ENCODE peak calls at places on chromosomes 16 and 17, in eight cellular contexts. S is IMR-90; O is Peyer's patch; R is endodermal cell; A is Caco-2; V is CD4-positive, CD25-positive, alpha-beta regulatory T cell; U is adrenal gland; E is thoracic aorta. W is an unnamed sample. For H3K27me3 and H3K36me3, the result is how much of the 10 kb centered on the place peaks cover.

GRCh38 chr17:72590882-72591499 is 470.2 kb downstream of the SOX9 start:
- DNase-seq in S (no peak), O (no peak), R (no peak), A (no peak), V (peak), U (no peak), E (no peak), W (no peak)

GRCh38 chr16:57994778-57995177 is 5.7 kb downstream of the ZNF319 start:
- DNase-seq in S (peak), O (peak), R (peak), A (peak), V (peak), U (peak), E (no peak), W (peak)

GRCh38 chr17:16428098-16428882 is 12.9 kb downstream of the TRPV2 start:
- DNase-seq in S (peak), O (peak), R (peak), A (peak), V (peak), U (peak), E (no peak), W (peak)

GRCh38 chr16:9820481-9821246 is 361.6 kb downstream of the GRIN2A start:
- DNase-seq in S (no peak), O (no peak), R (peak), A (peak), V (no peak), U (no peak), E (no peak), W (peak)

GRCh38 chr16:12802048-12802447 is 1.6 kb downstream of the CPPED1 start:
- DNase-seq in S (no peak), O (no peak), R (no peak), A (no peak), V (no peak), U (no peak), E (no peak), W (no peak)

GRCh38 chr17:15502315-15503112 is 35.1 kb upstream of the CDRT4 start:
- DNase-seq in S (peak), O (peak), R (peak), A (peak), V (peak), U (peak), E (peak), W (peak)

GRCh38 chr16:58399718-58400633 is 7.7 kb downstream of the GINS3 start:
- DNase-seq in S (peak), O (no peak), R (no peak), A (no peak), V (no peak), U (no peak), E (no peak), W (no peak)

GRCh38 chr17:45792995-45793755 is 9.1 kb downstream of the CRHR1 start:
- DNase-seq in S (no peak), O (no peak), R (no peak), A (no peak), V (no peak), U (no peak), E (no peak), W (no peak)

GRCh38 chr17:63925615-63926014 is 6.5 kb downstream of the CD79B start:
- DNase-seq in S (no peak), O (peak), R (no peak), A (no peak), V (no peak), U (no peak), E (no peak), W (peak)

GRCh38 chr17:81927145-81927652 is 336 bp downstream of the MAFG start:
- DNase-seq in S (no peak), O (no peak), R (no peak), A (no peak), V (no peak), U (no peak), E (no peak), W (no peak)

GRCh38 chr17:39529455-39529854 is 68.2 kb downstream of the CDK12 start:
- DNase-seq in S (no peak), O (no peak), R (no peak), A (no peak), V (no peak), U (no peak), E (no peak), W (no peak)

GRCh38 chr16:55476625-55477533 is 2.1 kb upstream of the MMP2 start:
- DNase-seq in S (no peak), O (no peak), R (no peak), A (no peak), V (no peak), U (no peak), E (no peak), W (no peak)

GRCh38 chr16:19765860-19766553 is 47.9 kb downstream of the IQCK start:
- DNase-seq in S (no peak), O (no peak), R (no peak), A (no peak), V (no peak), U (peak), E (no peak), W (peak)

GRCh38 chr16:30903596-30903995 is 7.2 kb downstream of the CTF1 start:
- DNase-seq in S (no peak), O (no peak), R (no peak), A (no peak), V (peak), U (peak), E (no peak), W (peak)

GRCh38 chr17:68320943-68321557 is 29.8 kb downstream of the ARSG start:
- DNase-seq in S (no peak), O (no peak), R (no peak), A (no peak), V (no peak), U (no peak), E (no peak), W (no peak)

GRCh38 chr17:61000911-61001310 is 323.3 kb downstream of the BCAS3 start:
- DNase-seq in S (peak), O (no peak), R (no peak), A (peak), V (no peak), U (no peak), E (no peak), W (peak)

GRCh38 chr16:11852092-11852809 is 909 bp upstream of the RSL1D1 start:
- DNase-seq in S (peak), O (no peak), R (no peak), A (peak), V (no peak), U (no peak), E (no peak), W (peak)

GRCh38 chr16:67277294-67277998 is 1.9 kb upstream of the PLEKHG4 start:
- DNase-seq in S (peak), O (no peak), R (no peak), A (no peak), V (no peak), U (peak), E (peak), W (no peak)

GRCh38 chr17:75691371-75692290 is 24.5 kb downstream of the SAP30BP start:
- DNase-seq in S (peak), O (no peak), R (no peak), A (no peak), V (peak), U (no peak), E (no peak), W (no peak)

GRCh38 chr16:29230671-29231091 is 175.8 kb downstream of the NPIPB11 start:
- DNase-seq in S (peak), O (no peak), R (peak), A (no peak), V (no peak), U (no peak), E (no peak), W (peak)

GRCh38 chr16:49021136-49021535 is 260.5 kb downstream of the CBLN1 start:
- DNase-seq in S (peak), O (no peak), R (no peak), A (no peak), V (no peak), U (no peak), E (no peak), W (no peak)

GRCh38 chr17:62681061-62681938 is 53.8 kb downstream of the MRC2 start:
- DNase-seq in S (no peak), O (no peak), R (peak), A (no peak), V (no peak), U (no peak), E (no peak), W (peak)

GRCh38 chr16:70160821-70161220 is 12.8 kb upstream of the CLEC18C start:
- DNase-seq in S (no peak), O (no peak), R (no peak), A (no peak), V (no peak), U (no peak), E (no peak), W (peak)

GRCh38 chr16:79659352-79659751 is 58.8 kb upstream of the MAF start:
- DNase-seq in S (no peak), O (no peak), R (no peak), A (no peak), V (no peak), U (no peak), E (no peak), W (no peak)

GRCh38 chr16:79662122-79662521 is 61.6 kb upstream of the MAF start:
- DNase-seq in S (no peak), O (no peak), R (no peak), A (no peak), V (no peak), U (no peak), E (no peak), W (no peak)

GRCh38 chr16:79664407-79664806 is 63.9 kb upstream of the MAF start:
- DNase-seq in S (no peak), O (no peak), R (no peak), A (no peak), V (no peak), U (no peak), E (no peak), W (no peak)

GRCh38 chr16:79662673-79663313 is 62.3 kb upstream of the MAF start:
- DNase-seq in S (no peak), O (no peak), R (no peak), A (no peak), V (no peak), U (no peak), E (no peak), W (no peak)

GRCh38 chr16:79661578-79661977 is 61.0 kb upstream of the MAF start:
- DNase-seq in S (no peak), O (no peak), R (no peak), A (no peak), V (no peak), U (no peak), E (no peak), W (no peak)
- H3K27me3 ChIP-seq in S (under half), O (under half), R (under half), A (under half), V (under half), U (under half), E (under half), W (under half)

GRCh38 chr17:10197362-10197720 is 1.1 kb downstream of the GAS7 start:
- DNase-seq in S (no peak), O (no peak), R (peak), A (no peak), V (no peak), U (no peak), E (no peak), W (no peak)
- H3K36me3 ChIP-seq in S (under half), O (under half), R (under half), A (under half), V (under half), U (under half), E (under half), W (under half)

GRCh38 chr17:21400816-21401593 is 24.8 kb downstream of the KCNJ12 start:
- DNase-seq in S (no peak), O (no peak), R (peak), A (no peak), V (no peak), U (no peak), E (no peak), W (no peak)
- H3K27me3 ChIP-seq in S (under half), O (under half), R (under half), A (under half), V (under half), U (under half), E (under half), W (under half)

GRCh38 chr16:1657841-1658240 is 20.2 kb upstream of the JPT2 start:
- DNase-seq in S (no peak), O (no peak), R (no peak), A (no peak), V (no peak), U (no peak), E (no peak), W (no peak)
- H3K36me3 ChIP-seq in S (half or more), O (under half), R (half or more), A (under half), V (under half), U (half or more), E (half or more), W (under half)

DNA sequence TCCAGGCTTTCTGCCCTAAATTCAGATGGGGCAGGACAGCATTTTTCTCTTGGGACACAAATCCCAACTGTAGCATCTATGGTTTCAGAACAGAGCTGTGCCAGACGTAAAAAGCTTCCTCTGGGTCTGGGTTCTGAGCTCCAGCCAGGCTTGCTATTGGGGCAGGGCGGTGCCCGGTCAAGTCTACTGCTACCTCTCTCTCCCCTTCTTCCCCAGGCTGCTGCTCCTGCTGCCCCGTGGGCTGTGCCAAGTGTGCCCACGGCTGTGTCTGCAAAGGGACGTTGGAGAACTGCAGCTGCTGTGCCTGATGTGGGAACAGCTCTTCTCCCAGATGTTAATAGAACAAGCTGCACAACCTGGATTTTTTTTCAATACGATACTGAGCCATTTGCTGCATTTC is 1.1 kb downstream of the MT1M start:
- DNase-seq in S (no peak), O (no peak), R (no peak), A (no peak), V (no peak), U (no peak), E (no peak), W (no peak)
- H3K27me3 ChIP-seq in S (half or more), O (under half), R (half or more), A (under half), V (under half), U (under half), E (under half), W (half or more)

DNA sequence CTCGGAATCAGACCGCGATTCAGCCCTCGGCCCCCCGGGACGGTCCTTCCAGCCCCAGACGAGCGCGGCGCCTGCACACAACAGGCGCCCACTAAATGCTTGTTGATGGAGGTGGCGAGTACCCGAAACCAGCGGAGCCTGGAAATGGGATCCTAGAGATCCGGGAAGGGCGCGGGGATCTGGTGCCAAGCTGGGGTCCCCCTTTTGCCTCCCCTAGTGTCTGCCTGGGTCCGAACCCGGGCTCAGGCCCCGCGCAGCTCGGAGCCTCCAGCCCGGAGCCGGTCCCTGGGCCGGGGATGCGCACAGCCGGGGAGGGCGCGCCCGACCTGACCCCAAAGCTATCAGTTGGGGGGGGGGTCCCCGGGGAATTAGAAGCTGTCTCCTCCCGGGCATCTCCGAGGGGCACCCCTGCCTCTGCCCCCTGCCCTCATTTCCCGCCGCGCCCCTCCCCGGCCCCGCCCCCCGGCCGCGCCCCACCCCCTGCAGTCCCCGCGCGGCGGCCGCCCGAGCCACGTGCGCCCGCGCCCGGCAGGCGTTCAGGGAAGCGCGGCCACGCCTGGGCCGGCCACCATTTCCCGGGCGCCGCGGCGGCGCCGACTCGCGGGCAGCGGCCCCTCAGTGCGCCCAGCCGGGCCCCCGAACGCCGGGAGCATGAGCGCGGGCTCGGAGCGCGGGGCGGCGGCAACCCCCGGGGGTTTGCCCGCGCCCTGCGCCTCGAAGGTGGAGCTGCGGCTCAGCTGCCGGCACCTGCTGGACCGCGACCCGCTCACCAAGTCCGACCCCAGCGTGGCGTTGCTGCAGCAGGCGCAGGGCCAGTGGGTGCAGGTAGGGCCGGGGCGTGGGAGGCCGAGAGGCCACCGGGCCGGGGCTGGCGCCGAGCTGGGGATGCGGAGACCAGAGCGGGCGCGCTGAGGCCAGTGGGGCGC is at the start of gene CPNE7:
- DNase-seq in S (no peak), O (no peak), R (peak), A (peak), V (no peak), U (no peak), E (no peak), W (peak)
- H3K36me3 ChIP-seq in S (under half), O (under half), R (under half), A (under half), V (under half), U (under half), E (under half), W (under half)

GRCh38 chr17:48641541-48642058 is 15.4 kb upstream of the HOXB9 start:
- DNase-seq in S (no peak), O (no peak), R (peak), A (no peak), V (no peak), U (no peak), E (no peak), W (peak)

GRCh38 chr17:48643697-48644012 is 17.5 kb upstream of the HOXB9 start:
- DNase-seq in S (no peak), O (no peak), R (no peak), A (no peak), V (no peak), U (no peak), E (no peak), W (peak)

GRCh38 chr17:48642059-48642842 is 16.1 kb upstream of the HOXB9 start:
- DNase-seq in S (no peak), O (no peak), R (peak), A (no peak), V (no peak), U (no peak), E (no peak), W (peak)

GRCh38 chr17:48644159-48644558 is 18.0 kb upstream of the HOXB9 start:
- DNase-seq in S (no peak), O (no peak), R (peak), A (no peak), V (no peak), U (no peak), E (no peak), W (peak)

DNA sequence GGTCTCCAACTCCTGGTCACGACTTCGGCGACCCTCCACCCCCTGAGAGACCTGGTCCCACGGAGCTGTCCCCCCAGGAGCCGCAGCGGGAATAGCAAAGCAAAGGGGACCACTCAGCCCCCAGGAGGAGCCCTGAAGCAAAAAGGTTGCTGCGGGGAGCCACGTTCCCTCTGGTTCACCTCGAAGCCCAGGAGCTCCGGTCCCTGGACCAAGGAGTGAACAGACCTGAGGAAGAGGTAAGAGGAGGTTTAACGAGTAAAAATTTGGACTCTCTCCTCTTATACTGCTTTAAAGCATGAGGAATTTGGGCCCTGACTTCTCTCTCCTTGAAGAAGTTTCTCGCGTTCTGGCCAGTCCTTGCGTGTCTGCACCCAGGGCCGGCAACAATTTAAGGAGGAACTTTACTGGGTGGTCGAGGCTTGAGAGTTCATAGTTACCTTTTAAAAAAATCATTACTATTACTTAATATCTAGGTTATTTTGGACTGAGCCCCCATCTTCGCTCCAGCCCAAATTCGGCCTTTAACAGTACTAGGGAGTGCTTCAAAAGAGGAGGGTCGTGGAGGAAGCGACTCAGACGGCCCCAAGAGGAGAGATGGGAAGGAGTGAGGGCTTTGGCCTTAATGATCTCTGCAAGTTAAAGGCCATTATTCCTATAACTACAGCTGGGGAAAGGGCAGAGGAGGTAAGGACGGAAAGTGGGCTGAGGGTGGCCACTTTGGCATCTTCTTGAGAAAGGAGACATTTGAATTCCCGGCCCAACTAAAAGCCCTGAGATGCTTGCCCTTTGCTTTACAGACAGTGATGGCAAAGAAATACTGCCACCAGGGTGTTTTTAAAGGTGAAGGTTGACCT is 16.9 kb upstream of the HOXB9 start:
- DNase-seq in S (no peak), O (no peak), R (peak), A (no peak), V (no peak), U (no peak), E (no peak), W (peak)
- H3K27me3 ChIP-seq in S (half or more), O (under half), R (half or more), A (under half), V (half or more), U (half or more), E (under half), W (half or more)

GRCh38 chr17:28618464-28618863 is 4.5 kb upstream of the RSKR start:
- DNase-seq in S (no peak), O (no peak), R (no peak), A (no peak), V (no peak), U (no peak), E (no peak), W (no peak)
- H3K36me3 ChIP-seq in S (half or more), O (under half), R (half or more), A (under half), V (half or more), U (half or more), E (half or more), W (half or more)

DNA sequence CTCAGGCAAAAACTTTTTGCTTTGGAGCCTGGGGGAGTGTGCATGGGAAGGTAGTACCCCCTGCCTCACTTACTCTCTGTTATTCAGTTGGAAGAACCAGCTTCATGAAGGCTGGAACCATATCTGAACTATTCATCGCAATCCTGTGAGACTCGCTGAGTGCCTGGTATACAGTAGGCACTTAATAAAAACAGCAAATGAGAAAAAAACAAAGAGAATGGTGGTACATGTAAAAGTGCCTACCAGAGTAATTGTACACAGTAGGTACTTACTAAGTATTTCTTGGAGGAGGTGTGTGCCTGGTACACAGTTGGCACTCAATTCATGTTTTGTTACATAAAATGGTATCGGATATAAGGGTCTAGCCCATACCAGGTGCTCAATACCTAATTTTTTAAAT is 75.2 kb downstream of the MYH11 start:
- DNase-seq in S (no peak), O (no peak), R (no peak), A (no peak), V (no peak), U (no peak), E (no peak), W (no peak)
- H3K27me3 ChIP-seq in S (under half), O (under half), R (half or more), A (under half), V (under half), U (under half), E (under half), W (under half)